ENCODE peak calls at places on chromosomes 1 and 21, in ten cellular contexts. One of them, this sample, is unnamed.

GRCh38 chr1:21773585-21773984 is 9.4 kb downstream of the USP48 start:
- DNase-seq in bronchial epithelial cell: no peak
- DNase-seq in heart right ventricle: no peak
- DNase-seq in stomach: no peak
- DNase-seq in dorsolateral prefrontal cortex: no peak
- DNase-seq in astrocyte of the spinal cord: no peak
- DNase-seq in IMR-90: no peak
- DNase-seq in fibroblast of pulmonary artery: no peak
- DNase-seq in PC-3: no peak
- DNase-seq in fibroblast of lung: no peak
- DNase-seq in this sample: no peak

GRCh38 chr1:11790880-11791715 is 14.7 kb downstream of the MTHFR start:
- DNase-seq in bronchial epithelial cell: peak
- DNase-seq in heart right ventricle: peak
- DNase-seq in stomach: peak
- DNase-seq in dorsolateral prefrontal cortex: peak
- DNase-seq in astrocyte of the spinal cord: peak
- DNase-seq in IMR-90: peak
- DNase-seq in fibroblast of pulmonary artery: peak
- DNase-seq in PC-3: peak
- DNase-seq in fibroblast of lung: peak
- DNase-seq in this sample: peak

GRCh38 chr1:224903955-224904354 is 25.5 kb upstream of the DNAH14 start:
- DNase-seq in bronchial epithelial cell: no peak
- DNase-seq in heart right ventricle: no peak
- DNase-seq in stomach: no peak
- DNase-seq in dorsolateral prefrontal cortex: no peak
- DNase-seq in astrocyte of the spinal cord: no peak
- DNase-seq in IMR-90: no peak
- DNase-seq in fibroblast of pulmonary artery: no peak
- DNase-seq in PC-3: no peak
- DNase-seq in fibroblast of lung: no peak
- DNase-seq in this sample: no peak

GRCh38 chr1:39398278-39399010 is 93.0 kb upstream of the BMP8A start:
- DNase-seq in bronchial epithelial cell: peak
- DNase-seq in heart right ventricle: no peak
- DNase-seq in stomach: peak
- DNase-seq in dorsolateral prefrontal cortex: no peak
- DNase-seq in astrocyte of the spinal cord: peak
- DNase-seq in IMR-90: peak
- DNase-seq in fibroblast of pulmonary artery: peak
- DNase-seq in PC-3: peak
- DNase-seq in fibroblast of lung: peak
- DNase-seq in this sample: peak

GRCh38 chr1:30083800-30084464 is 639.5 kb downstream of the MATN1 start:
- DNase-seq in bronchial epithelial cell: peak
- DNase-seq in heart right ventricle: no peak
- DNase-seq in stomach: no peak
- DNase-seq in dorsolateral prefrontal cortex: no peak
- DNase-seq in astrocyte of the spinal cord: peak
- DNase-seq in IMR-90: peak
- DNase-seq in fibroblast of pulmonary artery: peak
- DNase-seq in PC-3: peak
- DNase-seq in fibroblast of lung: peak
- DNase-seq in this sample: peak

GRCh38 chr1:94514095-94514727 is 27.3 kb downstream of the F3 start:
- DNase-seq in bronchial epithelial cell: peak
- DNase-seq in heart right ventricle: no peak
- DNase-seq in stomach: no peak
- DNase-seq in dorsolateral prefrontal cortex: no peak
- DNase-seq in astrocyte of the spinal cord: no peak
- DNase-seq in IMR-90: peak
- DNase-seq in fibroblast of pulmonary artery: peak
- DNase-seq in PC-3: peak
- DNase-seq in fibroblast of lung: peak
- DNase-seq in this sample: no peak

GRCh38 chr21:18759751-18760161 is 356.2 kb upstream of the TMPRSS15 start:
- DNase-seq in bronchial epithelial cell: no peak
- DNase-seq in heart right ventricle: no peak
- DNase-seq in stomach: no peak
- DNase-seq in dorsolateral prefrontal cortex: no peak
- DNase-seq in astrocyte of the spinal cord: no peak
- DNase-seq in IMR-90: no peak
- DNase-seq in fibroblast of pulmonary artery: no peak
- DNase-seq in PC-3: peak
- DNase-seq in fibroblast of lung: no peak
- DNase-seq in this sample: no peak

GRCh38 chr1:93670141-93670540 is 11.5 kb downstream of the BCAR3 start:
- DNase-seq in bronchial epithelial cell: no peak
- DNase-seq in heart right ventricle: no peak
- DNase-seq in stomach: peak
- DNase-seq in dorsolateral prefrontal cortex: no peak
- DNase-seq in astrocyte of the spinal cord: peak
- DNase-seq in IMR-90: peak
- DNase-seq in fibroblast of pulmonary artery: peak
- DNase-seq in PC-3: peak
- DNase-seq in fibroblast of lung: peak
- DNase-seq in this sample: peak

GRCh38 chr1:2832506-2833453 is 31.3 kb upstream of the TTC34 start:
- DNase-seq in bronchial epithelial cell: no peak
- DNase-seq in heart right ventricle: no peak
- DNase-seq in stomach: no peak
- DNase-seq in dorsolateral prefrontal cortex: no peak
- DNase-seq in astrocyte of the spinal cord: no peak
- DNase-seq in IMR-90: no peak
- DNase-seq in fibroblast of pulmonary artery: no peak
- DNase-seq in PC-3: no peak
- DNase-seq in fibroblast of lung: no peak
- DNase-seq in this sample: no peak

GRCh38 chr1:172670316-172670715 is 11.4 kb downstream of the FASLG start:
- DNase-seq in bronchial epithelial cell: no peak
- DNase-seq in heart right ventricle: no peak
- DNase-seq in stomach: no peak
- DNase-seq in dorsolateral prefrontal cortex: no peak
- DNase-seq in astrocyte of the spinal cord: no peak
- DNase-seq in IMR-90: no peak
- DNase-seq in fibroblast of pulmonary artery: no peak
- DNase-seq in PC-3: no peak
- DNase-seq in fibroblast of lung: no peak
- DNase-seq in this sample: no peak

GRCh38 chr1:31669433-31669785 is 24.7 kb upstream of the PEF1 start:
- DNase-seq in bronchial epithelial cell: no peak
- DNase-seq in heart right ventricle: no peak
- DNase-seq in stomach: no peak
- DNase-seq in dorsolateral prefrontal cortex: no peak
- DNase-seq in astrocyte of the spinal cord: no peak
- DNase-seq in IMR-90: no peak
- DNase-seq in fibroblast of pulmonary artery: no peak
- DNase-seq in PC-3: no peak
- DNase-seq in fibroblast of lung: no peak
- DNase-seq in this sample: no peak
- H3K4me3 ChIP-seq in bronchial epithelial cell: no peak
- H3K4me3 ChIP-seq in heart right ventricle: peak
- H3K4me3 ChIP-seq in stomach: peak
- H3K4me3 ChIP-seq in dorsolateral prefrontal cortex: peak
- H3K4me3 ChIP-seq in astrocyte of the spinal cord: no peak
- H3K4me3 ChIP-seq in IMR-90: no peak
- H3K4me3 ChIP-seq in fibroblast of pulmonary artery: no peak
- H3K4me3 ChIP-seq in PC-3: peak
- H3K4me3 ChIP-seq in fibroblast of lung: no peak
- H3K4me3 ChIP-seq in this sample: no peak

DNA sequence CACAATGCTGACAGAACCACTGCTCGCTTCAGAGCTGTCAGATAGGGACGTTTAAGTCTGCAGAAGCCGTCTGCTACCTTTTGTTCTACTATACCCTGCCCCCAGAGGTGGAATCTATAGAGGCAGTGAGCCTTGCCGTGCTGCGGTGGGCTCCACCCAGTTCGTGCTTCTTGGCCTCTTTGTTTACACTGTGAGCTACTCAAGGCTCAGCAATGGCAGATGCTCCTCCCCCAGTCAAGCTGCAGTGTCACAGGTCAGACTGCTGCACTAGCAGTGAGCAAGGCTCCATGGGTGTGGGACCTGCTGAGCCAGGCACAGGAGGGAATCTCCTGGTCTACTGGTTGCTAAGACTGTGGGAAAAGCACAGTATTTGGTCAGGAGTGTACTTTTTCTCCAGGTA is 47.1 kb downstream of the LEPR start:
- DNase-seq in bronchial epithelial cell: peak
- DNase-seq in heart right ventricle: no peak
- DNase-seq in stomach: peak
- DNase-seq in dorsolateral prefrontal cortex: no peak
- DNase-seq in astrocyte of the spinal cord: peak
- DNase-seq in IMR-90: peak
- DNase-seq in fibroblast of pulmonary artery: no peak
- DNase-seq in PC-3: peak
- DNase-seq in fibroblast of lung: peak
- DNase-seq in this sample: no peak
- TF ChIP-seq CTCF in bronchial epithelial cell: peak
- TF ChIP-seq CTCF in heart right ventricle: no peak
- TF ChIP-seq CTCF in stomach: no peak
- TF ChIP-seq CTCF in dorsolateral prefrontal cortex: no peak
- TF ChIP-seq CTCF in astrocyte of the spinal cord: no peak
- TF ChIP-seq CTCF in IMR-90: no peak
- TF ChIP-seq CTCF in fibroblast of pulmonary artery: no peak
- TF ChIP-seq CTCF in PC-3: no peak
- TF ChIP-seq CTCF in fibroblast of lung: no peak
- TF ChIP-seq CTCF in this sample: no peak

GRCh38 chr1:46444466-46444865 is 45.2 kb upstream of the DMBX1 start:
- DNase-seq in bronchial epithelial cell: no peak
- DNase-seq in heart right ventricle: no peak
- DNase-seq in stomach: no peak
- DNase-seq in dorsolateral prefrontal cortex: no peak
- DNase-seq in astrocyte of the spinal cord: no peak
- DNase-seq in IMR-90: no peak
- DNase-seq in fibroblast of pulmonary artery: no peak
- DNase-seq in PC-3: no peak
- DNase-seq in fibroblast of lung: no peak
- DNase-seq in this sample: no peak

GRCh38 chr1:46446646-46447498 is 42.8 kb upstream of the DMBX1 start:
- DNase-seq in bronchial epithelial cell: peak
- DNase-seq in heart right ventricle: peak
- DNase-seq in stomach: peak
- DNase-seq in dorsolateral prefrontal cortex: peak
- DNase-seq in astrocyte of the spinal cord: peak
- DNase-seq in IMR-90: peak
- DNase-seq in fibroblast of pulmonary artery: peak
- DNase-seq in PC-3: peak
- DNase-seq in fibroblast of lung: peak
- DNase-seq in this sample: peak

GRCh38 chr1:46445773-46446256 is 43.8 kb upstream of the DMBX1 start:
- DNase-seq in bronchial epithelial cell: no peak
- DNase-seq in heart right ventricle: no peak
- DNase-seq in stomach: no peak
- DNase-seq in dorsolateral prefrontal cortex: no peak
- DNase-seq in astrocyte of the spinal cord: no peak
- DNase-seq in IMR-90: no peak
- DNase-seq in fibroblast of pulmonary artery: no peak
- DNase-seq in PC-3: no peak
- DNase-seq in fibroblast of lung: no peak
- DNase-seq in this sample: no peak

GRCh38 chr1:46440478-46440877 is 46.4 kb downstream of the FAAH start:
- DNase-seq in bronchial epithelial cell: no peak
- DNase-seq in heart right ventricle: no peak
- DNase-seq in stomach: no peak
- DNase-seq in dorsolateral prefrontal cortex: no peak
- DNase-seq in astrocyte of the spinal cord: no peak
- DNase-seq in IMR-90: no peak
- DNase-seq in fibroblast of pulmonary artery: no peak
- DNase-seq in PC-3: no peak
- DNase-seq in fibroblast of lung: no peak
- DNase-seq in this sample: no peak

DNA sequence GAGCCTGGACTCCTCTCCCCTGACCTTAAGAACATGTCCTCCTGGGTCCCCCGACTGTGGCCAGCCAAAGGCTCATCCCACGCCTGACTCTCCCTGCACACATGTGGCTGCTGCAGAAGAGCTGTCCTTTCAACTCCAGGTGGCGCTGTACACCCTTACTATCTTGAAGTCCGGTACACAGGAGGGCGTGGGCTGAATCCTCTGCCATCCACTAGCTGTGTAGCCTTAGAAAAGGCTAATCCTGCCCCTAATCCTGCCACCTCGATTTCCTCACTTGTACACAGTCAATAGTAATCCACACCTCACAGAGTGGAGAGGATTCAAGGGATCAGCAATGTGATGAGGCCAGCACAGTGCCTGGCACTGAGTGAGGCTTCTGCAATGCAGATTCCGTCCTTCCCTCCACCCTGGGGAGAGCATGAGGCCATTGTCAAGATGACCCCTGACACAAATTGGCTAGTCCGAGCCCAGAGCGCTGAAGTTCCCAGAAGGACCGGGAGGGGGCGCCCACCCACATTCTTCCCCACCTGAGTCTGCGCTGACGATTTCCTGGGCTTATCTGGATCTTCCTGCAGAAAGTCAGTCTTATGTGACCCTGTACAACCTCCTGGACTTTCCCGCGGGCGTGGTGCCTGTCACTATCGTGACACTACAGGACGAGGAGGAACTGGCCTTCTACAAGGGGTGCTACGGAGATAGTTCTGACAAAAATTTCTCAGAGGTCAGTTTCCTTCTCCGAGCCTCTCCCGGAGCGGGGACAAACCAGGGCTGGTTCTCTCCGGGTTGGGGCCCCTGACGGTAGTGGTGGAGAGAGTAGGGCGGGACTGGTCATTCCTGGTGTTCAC is 47.1 kb upstream of the DMBX1 start:
- DNase-seq in bronchial epithelial cell: peak
- DNase-seq in heart right ventricle: peak
- DNase-seq in stomach: peak
- DNase-seq in dorsolateral prefrontal cortex: peak
- DNase-seq in astrocyte of the spinal cord: peak
- DNase-seq in IMR-90: peak
- DNase-seq in fibroblast of pulmonary artery: peak
- DNase-seq in PC-3: peak
- DNase-seq in fibroblast of lung: peak
- DNase-seq in this sample: peak
- H3K4me3 ChIP-seq in bronchial epithelial cell: peak
- H3K4me3 ChIP-seq in heart right ventricle: peak
- H3K4me3 ChIP-seq in stomach: peak
- H3K4me3 ChIP-seq in dorsolateral prefrontal cortex: peak
- H3K4me3 ChIP-seq in astrocyte of the spinal cord: peak
- H3K4me3 ChIP-seq in IMR-90: peak
- H3K4me3 ChIP-seq in fibroblast of pulmonary artery: peak
- H3K4me3 ChIP-seq in PC-3: peak
- H3K4me3 ChIP-seq in fibroblast of lung: peak
- H3K4me3 ChIP-seq in this sample: peak

DNA sequence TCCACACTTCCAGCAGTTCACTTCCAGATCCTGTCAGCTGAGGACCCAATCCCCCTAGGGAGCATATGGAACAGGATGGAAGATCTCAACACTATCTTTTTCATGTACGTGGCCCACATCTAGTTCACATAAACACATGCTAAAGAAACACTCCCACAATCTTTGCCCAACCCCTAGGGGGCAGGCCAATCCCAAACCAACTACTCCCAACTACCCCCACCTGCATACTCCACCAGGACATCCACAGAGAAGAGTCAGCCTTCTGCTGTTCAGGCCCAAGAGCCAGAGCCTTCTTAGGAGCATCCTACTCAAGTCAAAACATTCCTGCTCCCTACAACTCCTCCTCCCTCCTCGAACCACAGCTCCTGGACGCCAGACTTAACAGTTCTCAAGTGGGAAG is 5.6 kb upstream of the SLC5A9 start:
- DNase-seq in bronchial epithelial cell: no peak
- DNase-seq in heart right ventricle: no peak
- DNase-seq in stomach: no peak
- DNase-seq in dorsolateral prefrontal cortex: no peak
- DNase-seq in astrocyte of the spinal cord: no peak
- DNase-seq in IMR-90: no peak
- DNase-seq in fibroblast of pulmonary artery: no peak
- DNase-seq in PC-3: no peak
- DNase-seq in fibroblast of lung: no peak
- DNase-seq in this sample: no peak
- TF ChIP-seq CTCF in bronchial epithelial cell: no peak
- TF ChIP-seq CTCF in heart right ventricle: no peak
- TF ChIP-seq CTCF in stomach: no peak
- TF ChIP-seq CTCF in dorsolateral prefrontal cortex: no peak
- TF ChIP-seq CTCF in astrocyte of the spinal cord: no peak
- TF ChIP-seq CTCF in IMR-90: no peak
- TF ChIP-seq CTCF in fibroblast of pulmonary artery: peak
- TF ChIP-seq CTCF in PC-3: peak
- TF ChIP-seq CTCF in fibroblast of lung: no peak
- TF ChIP-seq CTCF in this sample: peak